ENCODE peak calls at places on chromosomes 5 and 9, in seven cellular contexts. One of them, this sample, is unnamed.

GRCh38 chr5:30380228-30380627 is 813.3 kb upstream of the CDH6 start:
- DNase-seq in IMR-90: no peak
- DNase-seq in mesendoderm: no peak
- DNase-seq in mesenchymal stem cell: no peak
- DNase-seq in H9: no peak
- DNase-seq in neuronal stem cell: no peak
- DNase-seq in H1: no peak
- DNase-seq in this sample: no peak

GRCh38 chr5:37005946-37006540 is 129.5 kb downstream of the NIPBL start:
- DNase-seq in IMR-90: peak
- DNase-seq in mesendoderm: peak
- DNase-seq in mesenchymal stem cell: peak
- DNase-seq in H9: no peak
- DNase-seq in neuronal stem cell: no peak
- DNase-seq in H1: no peak
- DNase-seq in this sample: no peak

GRCh38 chr9:8412327-8412726 is 612.7 kb upstream of the DMAC1 start:
- DNase-seq in IMR-90: no peak
- DNase-seq in mesendoderm: no peak
- DNase-seq in mesenchymal stem cell: no peak
- DNase-seq in H9: no peak
- DNase-seq in neuronal stem cell: no peak
- DNase-seq in H1: no peak
- DNase-seq in this sample: no peak

GRCh38 chr9:84819446-84819845 is 149.9 kb downstream of the NTRK2 start:
- DNase-seq in IMR-90: no peak
- DNase-seq in mesendoderm: peak
- DNase-seq in mesenchymal stem cell: peak
- DNase-seq in H9: peak
- DNase-seq in neuronal stem cell: no peak
- DNase-seq in H1: peak
- DNase-seq in this sample: no peak

GRCh38 chr9:79353856-79354520 is 217.8 kb upstream of the TLE4 start:
- DNase-seq in IMR-90: peak
- DNase-seq in mesendoderm: no peak
- DNase-seq in mesenchymal stem cell: peak
- DNase-seq in H9: no peak
- DNase-seq in neuronal stem cell: no peak
- DNase-seq in H1: no peak
- DNase-seq in this sample: no peak

GRCh38 chr5:24232929-24233328 is 411.8 kb downstream of the CDH10 start:
- DNase-seq in IMR-90: no peak
- DNase-seq in mesendoderm: no peak
- DNase-seq in mesenchymal stem cell: no peak
- DNase-seq in H9: no peak
- DNase-seq in neuronal stem cell: no peak
- DNase-seq in H1: no peak
- DNase-seq in this sample: no peak

GRCh38 chr9:4143951-4144717 is 155.7 kb downstream of the GLIS3 start:
- DNase-seq in IMR-90: peak
- DNase-seq in mesendoderm: peak
- DNase-seq in mesenchymal stem cell: peak
- DNase-seq in H9: no peak
- DNase-seq in neuronal stem cell: peak
- DNase-seq in H1: no peak
- DNase-seq in this sample: no peak

GRCh38 chr9:81559741-81560140 is 129.6 kb downstream of the TLE1 start:
- DNase-seq in IMR-90: peak
- DNase-seq in mesendoderm: peak
- DNase-seq in mesenchymal stem cell: peak
- DNase-seq in H9: no peak
- DNase-seq in neuronal stem cell: no peak
- DNase-seq in H1: no peak
- DNase-seq in this sample: peak

GRCh38 chr5:115463985-115464384 is 80.6 kb downstream of the FEM1C start:
- DNase-seq in IMR-90: peak
- DNase-seq in mesendoderm: no peak
- DNase-seq in mesenchymal stem cell: no peak
- DNase-seq in H9: no peak
- DNase-seq in neuronal stem cell: no peak
- DNase-seq in H1: no peak
- DNase-seq in this sample: no peak

GRCh38 chr5:113489299-113489698 is 1.0 kb upstream of the MCC start:
- DNase-seq in IMR-90: peak
- DNase-seq in mesendoderm: no peak
- DNase-seq in mesenchymal stem cell: peak
- DNase-seq in H9: no peak
- DNase-seq in neuronal stem cell: no peak
- DNase-seq in H1: no peak
- DNase-seq in this sample: peak

GRCh38 chr9:36937951-36938350 is 96.1 kb downstream of the PAX5 start:
- DNase-seq in IMR-90: no peak
- DNase-seq in mesendoderm: no peak
- DNase-seq in mesenchymal stem cell: no peak
- DNase-seq in H9: no peak
- DNase-seq in neuronal stem cell: no peak
- DNase-seq in H1: no peak
- DNase-seq in this sample: no peak

GRCh38 chr9:35859310-35859994 is 10.7 kb downstream of the OR13J1 start:
- DNase-seq in IMR-90: peak
- DNase-seq in mesendoderm: no peak
- DNase-seq in mesenchymal stem cell: no peak
- DNase-seq in H9: no peak
- DNase-seq in neuronal stem cell: no peak
- DNase-seq in H1: peak
- DNase-seq in this sample: no peak

GRCh38 chr9:124290743-124291554 is 33.2 kb downstream of the NEK6 start:
- DNase-seq in IMR-90: no peak
- DNase-seq in mesendoderm: no peak
- DNase-seq in mesenchymal stem cell: peak
- DNase-seq in H9: no peak
- DNase-seq in neuronal stem cell: no peak
- DNase-seq in H1: no peak
- DNase-seq in this sample: no peak

GRCh38 chr9:81613002-81613750 is 76.2 kb downstream of the TLE1 start:
- DNase-seq in IMR-90: peak
- DNase-seq in mesendoderm: no peak
- DNase-seq in mesenchymal stem cell: peak
- DNase-seq in H9: no peak
- DNase-seq in neuronal stem cell: no peak
- DNase-seq in H1: no peak
- DNase-seq in this sample: peak

GRCh38 chr9:115597330-115597729 is 479.4 kb upstream of the TNC start:
- DNase-seq in IMR-90: no peak
- DNase-seq in mesendoderm: no peak
- DNase-seq in mesenchymal stem cell: no peak
- DNase-seq in H9: no peak
- DNase-seq in neuronal stem cell: no peak
- DNase-seq in H1: no peak
- DNase-seq in this sample: no peak

GRCh38 chr5:88875609-88876234 is 7.3 kb downstream of the MEF2C start:
- DNase-seq in IMR-90: no peak
- DNase-seq in mesendoderm: no peak
- DNase-seq in mesenchymal stem cell: no peak
- DNase-seq in H9: no peak
- DNase-seq in neuronal stem cell: no peak
- DNase-seq in H1: no peak
- DNase-seq in this sample: no peak

GRCh38 chr5:145980718-145981117 is 44.3 kb downstream of the SH3RF2 start:
- DNase-seq in IMR-90: no peak
- DNase-seq in mesendoderm: no peak
- DNase-seq in mesenchymal stem cell: no peak
- DNase-seq in H9: no peak
- DNase-seq in neuronal stem cell: no peak
- DNase-seq in H1: no peak
- DNase-seq in this sample: no peak

GRCh38 chr5:145980257-145980656 is 43.9 kb downstream of the SH3RF2 start:
- DNase-seq in IMR-90: no peak
- DNase-seq in mesendoderm: no peak
- DNase-seq in mesenchymal stem cell: no peak
- DNase-seq in H9: no peak
- DNase-seq in neuronal stem cell: no peak
- DNase-seq in H1: no peak
- DNase-seq in this sample: no peak

GRCh38 chr5:145983461-145983860 is 47.1 kb downstream of the SH3RF2 start:
- DNase-seq in IMR-90: no peak
- DNase-seq in mesendoderm: no peak
- DNase-seq in mesenchymal stem cell: no peak
- DNase-seq in H9: no peak
- DNase-seq in neuronal stem cell: no peak
- DNase-seq in H1: no peak
- DNase-seq in this sample: no peak

GRCh38 chr5:145982572-145983314 is 46.4 kb downstream of the SH3RF2 start:
- DNase-seq in IMR-90: peak
- DNase-seq in mesendoderm: no peak
- DNase-seq in mesenchymal stem cell: no peak
- DNase-seq in H9: no peak
- DNase-seq in neuronal stem cell: no peak
- DNase-seq in H1: no peak
- DNase-seq in this sample: no peak

GRCh38 chr5:145981612-145982571 is 45.5 kb downstream of the SH3RF2 start:
- DNase-seq in IMR-90: no peak
- DNase-seq in mesendoderm: no peak
- DNase-seq in mesenchymal stem cell: no peak
- DNase-seq in H9: no peak
- DNase-seq in neuronal stem cell: no peak
- DNase-seq in H1: no peak
- DNase-seq in this sample: peak
- H2AK5ac ChIP-seq in IMR-90: no peak
- H2AK5ac ChIP-seq in mesendoderm: no peak
- H2AK5ac ChIP-seq in mesenchymal stem cell: peak
- H2AK5ac ChIP-seq in H9: no peak
- H2AK5ac ChIP-seq in neuronal stem cell: no peak
- H2AK5ac ChIP-seq in H1: no peak
- H2AK5ac ChIP-seq in this sample: no peak

GRCh38 chr5:35457912-35458823 is 159.5 kb upstream of the SPEF2 start:
- DNase-seq in IMR-90: no peak
- DNase-seq in mesendoderm: no peak
- DNase-seq in mesenchymal stem cell: no peak
- DNase-seq in H9: no peak
- DNase-seq in neuronal stem cell: no peak
- DNase-seq in H1: no peak
- DNase-seq in this sample: no peak
- H3K23ac ChIP-seq in IMR-90: no peak
- H3K23ac ChIP-seq in mesendoderm: no peak
- H3K23ac ChIP-seq in mesenchymal stem cell: no peak
- H3K23ac ChIP-seq in H9: no peak
- H3K23ac ChIP-seq in neuronal stem cell: no peak
- H3K23ac ChIP-seq in H1: no peak
- H3K23ac ChIP-seq in this sample: no peak

GRCh38 chr5:89981006-89981405 is 428.6 kb downstream of the CETN3 start:
- DNase-seq in IMR-90: no peak
- DNase-seq in mesendoderm: no peak
- DNase-seq in mesenchymal stem cell: no peak
- DNase-seq in H9: no peak
- DNase-seq in neuronal stem cell: no peak
- DNase-seq in H1: no peak
- DNase-seq in this sample: no peak

GRCh38 chr5:89983206-89983605 is 426.4 kb downstream of the CETN3 start:
- DNase-seq in IMR-90: no peak
- DNase-seq in mesendoderm: no peak
- DNase-seq in mesenchymal stem cell: no peak
- DNase-seq in H9: no peak
- DNase-seq in neuronal stem cell: no peak
- DNase-seq in H1: no peak
- DNase-seq in this sample: no peak

GRCh38 chr5:89981871-89982773 is 427.4 kb downstream of the CETN3 start:
- DNase-seq in IMR-90: no peak
- DNase-seq in mesendoderm: no peak
- DNase-seq in mesenchymal stem cell: peak
- DNase-seq in H9: no peak
- DNase-seq in neuronal stem cell: no peak
- DNase-seq in H1: no peak
- DNase-seq in this sample: no peak
- H2AK5ac ChIP-seq in IMR-90: no peak
- H2AK5ac ChIP-seq in mesendoderm: no peak
- H2AK5ac ChIP-seq in mesenchymal stem cell: no peak
- H2AK5ac ChIP-seq in H9: no peak
- H2AK5ac ChIP-seq in neuronal stem cell: no peak
- H2AK5ac ChIP-seq in H1: no peak
- H2AK5ac ChIP-seq in this sample: no peak

DNA sequence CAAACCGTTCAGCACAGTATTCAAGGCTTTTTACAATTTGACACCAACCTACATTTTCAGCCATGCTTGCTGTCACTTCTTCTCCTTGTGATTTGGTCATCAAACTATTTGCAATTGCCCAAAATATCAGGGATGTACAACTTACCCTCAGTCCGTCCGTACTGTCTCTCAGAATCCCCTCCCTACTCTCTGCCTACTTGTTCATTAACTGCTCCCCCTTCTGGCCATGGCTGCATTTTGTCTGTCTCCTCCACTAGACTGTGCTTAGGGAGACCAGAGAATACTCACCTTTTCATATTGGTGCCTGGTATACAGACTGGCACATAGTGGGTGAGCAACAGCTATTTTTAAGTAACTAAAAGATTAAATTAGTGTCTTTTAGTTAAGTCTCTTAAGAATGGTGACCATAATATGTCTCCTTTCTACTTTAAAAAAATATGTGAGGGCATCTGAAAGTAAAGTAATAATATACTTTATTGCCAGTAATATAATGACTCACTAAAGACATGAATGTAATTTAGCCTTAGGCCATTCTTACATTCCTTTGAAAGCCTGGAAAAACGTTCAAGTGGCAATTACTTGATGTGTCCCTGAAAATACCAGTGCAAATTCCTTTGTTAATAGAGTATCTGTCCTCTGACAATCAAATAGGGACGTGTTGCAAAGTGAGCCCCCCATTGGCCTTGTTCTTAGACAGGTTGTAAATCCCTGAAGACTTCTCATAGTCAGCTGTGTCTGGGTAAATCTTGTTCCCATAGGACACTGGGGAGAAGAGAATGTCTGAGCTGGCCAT is 27.8 kb downstream of the PRLR start:
- DNase-seq in IMR-90: peak
- DNase-seq in mesendoderm: peak
- DNase-seq in mesenchymal stem cell: peak
- DNase-seq in H9: peak
- DNase-seq in neuronal stem cell: peak
- DNase-seq in H1: peak
- DNase-seq in this sample: peak
- H3K23ac ChIP-seq in IMR-90: no peak
- H3K23ac ChIP-seq in mesendoderm: no peak
- H3K23ac ChIP-seq in mesenchymal stem cell: no peak
- H3K23ac ChIP-seq in H9: no peak
- H3K23ac ChIP-seq in neuronal stem cell: no peak
- H3K23ac ChIP-seq in H1: no peak
- H3K23ac ChIP-seq in this sample: no peak

This sample was measured in trophoblast cell.